ENCODE peak calls at places on chromosomes 2 and 18, in eight cellular contexts. Z, V, L, C, Q, K, J and Y are unnamed samples.

GRCh38 chr18:76994086-76994654 is 138.4 kb downstream of the MBP start:
- DNase-seq in V (no peak), K (no peak), Z (no peak), C (no peak), L (no peak), Q (no peak), J (no peak), Y (no peak)

GRCh38 chr2:67209107-67209506 is 188.0 kb upstream of the ETAA1 start:
- DNase-seq in K (peak; percentile 21), J (no peak), Q (no peak), V (no peak), Z (no peak), L (no peak), C (no peak), Y (no peak)

GRCh38 chr2:28346587-28346986 is 46.1 kb upstream of the FOSL2 start:
- DNase-seq in C (peak; percentile 58), Z (no peak), J (no peak), L (no peak), K (peak; percentile 80), Q (peak; percentile 33), V (no peak), Y (peak; percentile 76)

GRCh38 chr2:208984376-208985100 is 439.3 kb upstream of the MAP2 start:
- DNase-seq in J (no peak), Q (no peak), V (no peak), C (no peak), K (no peak), L (no peak), Z (no peak), Y (no peak)

GRCh38 chr2:148533685-148534084 is 110.9 kb upstream of the EPC2 start:
- DNase-seq in L (no peak), J (no peak), V (no peak), Q (no peak), Z (no peak), K (no peak), C (no peak), Y (no peak)

GRCh38 chr2:100667801-100668200 is 105.0 kb downstream of the PDCL3 start:
- DNase-seq in Q (no peak), J (no peak), L (no peak), C (no peak), Z (no peak), V (no peak), K (no peak), Y (no peak)

GRCh38 chr18:58267493-58267892 is 223.5 kb downstream of the NEDD4L start:
- DNase-seq in Z (no peak), V (no peak), L (no peak), K (no peak), C (no peak), Q (no peak), J (no peak), Y (no peak)

GRCh38 chr2:120680136-120680761 is 55.4 kb upstream of the GLI2 start:
- DNase-seq in Z (peak; percentile 76), J (no peak), C (peak; percentile 78), V (peak; percentile 89), Q (peak; percentile 82), K (peak; percentile 91), L (peak; percentile 70), Y (peak; percentile 72)

GRCh38 chr2:96962567-96963203 is 23.7 kb downstream of the FAM178B start:
- DNase-seq in K (no peak), V (no peak), L (peak; percentile 95), C (no peak), Z (no peak), J (no peak), Q (no peak), Y (no peak)

GRCh38 chr2:106336740-106337139 is 131.5 kb downstream of the RGPD3 start:
- DNase-seq in Z (no peak), L (no peak), C (no peak), Q (no peak), K (no peak), V (no peak), J (no peak), Y (no peak)

GRCh38 chr18:39770399-39770798 is 2184.6 kb upstream of the PIK3C3 start:
- DNase-seq in K (no peak), J (no peak), Z (no peak), C (no peak), Q (no peak), L (no peak), V (no peak), Y (no peak)

GRCh38 chr2:62409442-62409841 is 96.6 kb downstream of the TMEM17 start:
- DNase-seq in K (no peak), V (no peak), J (no peak), C (no peak), L (no peak), Z (no peak), Q (no peak), Y (no peak)

GRCh38 chr2:25824216-25824615 is 54.1 kb downstream of the ASXL2 start:
- DNase-seq in K (no peak), J (no peak), C (no peak), L (no peak), V (no peak), Q (no peak), Z (no peak), Y (no peak)

GRCh38 chr2:181106789-181107418 is 126.5 kb downstream of the UBE2E3 start:
- DNase-seq in Q (no peak), V (no peak), Z (peak; percentile 7), K (peak; percentile 95), J (no peak), L (no peak), C (no peak), Y (no peak)

GRCh38 chr2:163610817-163611556 is 124.8 kb downstream of the FIGN start:
- DNase-seq in J (no peak), K (no peak), V (no peak), Q (no peak), L (no peak), Z (peak; percentile 5), C (no peak), Y (peak; percentile 4)

GRCh38 chr18:54608008-54608642 is 17.1 kb downstream of the DYNAP start:
- DNase-seq in K (peak; percentile 23), L (no peak), J (no peak), Q (no peak), Z (no peak), V (no peak), C (no peak), Y (no peak)

GRCh38 chr18:42028232-42028832 is 73.3 kb downstream of the PIK3C3 start:
- DNase-seq in C (peak; percentile 21), Z (peak; percentile 7), Q (no peak), J (no peak), K (peak; percentile 47), L (no peak), V (peak; percentile 25), Y (peak; percentile 16)

GRCh38 chr2:218893349-218894167 is 12.9 kb downstream of the WNT10A start:
- DNase-seq in C (no peak), Z (no peak), L (no peak), V (no peak), Q (no peak), K (no peak), J (no peak), Y (no peak)

GRCh38 chr2:218894168-218895157 is 13.8 kb downstream of the WNT10A start:
- DNase-seq in J (no peak), L (no peak), Q (no peak), V (no peak), C (no peak), Z (no peak), K (no peak), Y (no peak)

GRCh38 chr2:218895758-218896500 is 15.3 kb downstream of the WNT10A start:
- DNase-seq in Q (no peak), K (no peak), C (peak; percentile 15), J (no peak), Z (no peak), L (no peak), V (no peak), Y (no peak)

GRCh38 chr2:218896501-218897393 is 16.1 kb downstream of the WNT10A start:
- DNase-seq in Z (peak; percentile 43), C (peak; percentile 25), Q (no peak), K (no peak), J (no peak), L (peak; percentile 91), V (no peak), Y (peak; percentile 67)

DNA sequence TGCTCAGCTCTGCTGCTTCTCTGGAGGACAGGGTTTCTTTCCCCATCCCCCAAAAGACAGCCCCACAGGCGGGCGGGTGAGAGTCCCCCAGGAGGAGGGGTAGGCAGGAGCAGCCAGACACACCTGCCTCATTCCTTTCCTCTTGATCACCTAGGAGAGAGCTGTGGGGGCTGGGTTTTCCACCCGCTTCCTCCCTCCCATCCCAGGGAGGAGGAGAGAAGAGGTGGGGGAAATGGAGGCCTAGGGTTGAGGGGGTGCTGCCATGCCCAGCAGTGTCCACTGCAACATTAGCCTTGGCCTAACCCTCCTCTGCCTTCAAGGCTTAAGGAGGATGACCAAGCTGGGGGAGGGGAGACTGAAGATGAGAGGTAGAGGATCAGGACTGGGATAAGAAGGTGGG is 14.7 kb downstream of the WNT10A start:
- DNase-seq in Q (no peak), C (peak; percentile 15), L (no peak), Z (no peak), V (no peak), K (no peak), J (no peak), Y (no peak)
- H3K4me1 ChIP-seq in Q (peaks cover 18% of the 10 kb centered on the region), C (peaks cover 18% of the 10 kb centered on the region), L (peaks cover 69% of the 10 kb centered on the region), Z (peaks cover 37% of the 10 kb centered on the region), V (peaks cover 38% of the 10 kb centered on the region), K (no peaks in the 10 kb centered on the region), J (peaks cover 3% of the 10 kb centered on the region), Y (peaks cover 27% of the 10 kb centered on the region)

GRCh38 chr2:104447831-104448434 is 406.0 kb upstream of the POU3F3 start:
- DNase-seq in Z (no peak), C (no peak), Q (no peak), V (no peak), J (no peak), K (no peak), L (no peak), Y (no peak)
- TF ChIP-seq CTCF in Z (peak; percentile 33), C (no peak), Q (peak; percentile 12), V (no peak), J (no peak), K (no peak), L (no peak), Y (peak; percentile 5)

GRCh38 chr2:239305771-239306170 is 95.0 kb downstream of the HDAC4 start:
- DNase-seq in Z (no peak), J (no peak), L (no peak), Q (no peak), V (no peak), C (no peak), K (no peak), Y (no peak)
- H3K4me1 ChIP-seq in Z (no peaks in the 10 kb centered on the region), J (no peaks in the 10 kb centered on the region), L (peaks cover 21% of the 10 kb centered on the region), Q (peaks cover 19% of the 10 kb centered on the region), V (peaks cover 40% of the 10 kb centered on the region), C (peaks cover 13% of the 10 kb centered on the region), K (peaks cover 13% of the 10 kb centered on the region), Y (peaks cover 43% of the 10 kb centered on the region)

GRCh38 chr18:24402209-24402785 is 4.7 kb upstream of the OSBPL1A start:
- DNase-seq in K (no peak), C (no peak), L (no peak), Z (no peak), J (no peak), Q (no peak), V (no peak), Y (peak; percentile 13)
- TF ChIP-seq CTCF in K (no peak), C (no peak), L (no peak), Z (no peak), J (peak; percentile 42), Q (peak; percentile 35), V (no peak), Y (peak; percentile 47)

GRCh38 chr2:127644661-127645394 is 1.1 kb upstream of the GPR17 start:
- DNase-seq in V (no peak), K (no peak), C (no peak), L (no peak), Q (no peak), J (no peak), Z (no peak), Y (no peak)
- H3K4me1 ChIP-seq in V (peaks cover 8% of the 10 kb centered on the region), K (peaks cover 3% of the 10 kb centered on the region), C (no peaks in the 10 kb centered on the region), L (peaks cover 41% of the 10 kb centered on the region), Q (peaks cover 10% of the 10 kb centered on the region), J (no peaks in the 10 kb centered on the region), Z (peaks cover 18% of the 10 kb centered on the region), Y (peaks cover 6% of the 10 kb centered on the region)